ENCODE peak calls at places on chromosomes 7 and 10, in four cellular contexts. One of them, this sample, is unnamed.

GRCh38 chr10:15715619-15716227 is 4.0 kb downstream of the ITGA8 start:
- DNase-seq in sciatic nerve: no peak
- DNase-seq in activated T-cell treated with anti-CD3 and anti-CD28 coated beads, Interleukin-2, amount 50 U/mL, for 1 hour: no peak
- DNase-seq in A172: no peak
- DNase-seq in this sample: no peak

GRCh38 chr7:155203882-155204691 is 93.6 kb upstream of the INSIG1 start:
- DNase-seq in sciatic nerve: peak; percentile 23
- DNase-seq in activated T-cell treated with anti-CD3 and anti-CD28 coated beads, Interleukin-2, amount 50 U/mL, for 1 hour: no peak
- DNase-seq in A172: no peak
- DNase-seq in this sample: no peak

GRCh38 chr10:114526497-114527238 is 122.4 kb upstream of the AFAP1L2 start:
- DNase-seq in sciatic nerve: peak; percentile 85
- DNase-seq in activated T-cell treated with anti-CD3 and anti-CD28 coated beads, Interleukin-2, amount 50 U/mL, for 1 hour: peak; percentile 84
- DNase-seq in A172: peak; percentile 58
- DNase-seq in this sample: peak; percentile 82

GRCh38 chr7:55477781-55478374 is 94.4 kb downstream of the VOPP1 start:
- DNase-seq in sciatic nerve: no peak
- DNase-seq in activated T-cell treated with anti-CD3 and anti-CD28 coated beads, Interleukin-2, amount 50 U/mL, for 1 hour: no peak
- DNase-seq in A172: peak; percentile 86
- DNase-seq in this sample: no peak

GRCh38 chr10:87541114-87541513 is 36.4 kb downstream of the MINPP1 start:
- DNase-seq in sciatic nerve: no peak
- DNase-seq in activated T-cell treated with anti-CD3 and anti-CD28 coated beads, Interleukin-2, amount 50 U/mL, for 1 hour: no peak
- DNase-seq in A172: peak; percentile 43
- DNase-seq in this sample: no peak

GRCh38 chr7:150982348-150982747 is 4.2 kb upstream of the KCNH2 start:
- DNase-seq in sciatic nerve: no peak
- DNase-seq in activated T-cell treated with anti-CD3 and anti-CD28 coated beads, Interleukin-2, amount 50 U/mL, for 1 hour: no peak
- DNase-seq in A172: no peak
- DNase-seq in this sample: no peak

GRCh38 chr10:5645375-5645774 is 21.0 kb downstream of the ASB13 start:
- DNase-seq in sciatic nerve: no peak
- DNase-seq in activated T-cell treated with anti-CD3 and anti-CD28 coated beads, Interleukin-2, amount 50 U/mL, for 1 hour: no peak
- DNase-seq in A172: no peak
- DNase-seq in this sample: no peak

GRCh38 chr10:61286695-61287094 is 166.5 kb downstream of the TMEM26 start:
- DNase-seq in sciatic nerve: no peak
- DNase-seq in activated T-cell treated with anti-CD3 and anti-CD28 coated beads, Interleukin-2, amount 50 U/mL, for 1 hour: no peak
- DNase-seq in A172: no peak
- DNase-seq in this sample: no peak

GRCh38 chr10:32409741-32410140 is 36.2 kb upstream of the CCDC7 start:
- DNase-seq in sciatic nerve: no peak
- DNase-seq in activated T-cell treated with anti-CD3 and anti-CD28 coated beads, Interleukin-2, amount 50 U/mL, for 1 hour: no peak
- DNase-seq in A172: no peak
- DNase-seq in this sample: no peak

GRCh38 chr7:1706721-1707613 is 36.9 kb downstream of the ELFN1 start:
- DNase-seq in sciatic nerve: peak; percentile 34
- DNase-seq in activated T-cell treated with anti-CD3 and anti-CD28 coated beads, Interleukin-2, amount 50 U/mL, for 1 hour: no peak
- DNase-seq in A172: no peak
- DNase-seq in this sample: peak; percentile 40

GRCh38 chr7:100444311-100445278 is 8.3 kb upstream of the PPP1R35 start:
- DNase-seq in sciatic nerve: no peak
- DNase-seq in activated T-cell treated with anti-CD3 and anti-CD28 coated beads, Interleukin-2, amount 50 U/mL, for 1 hour: peak; percentile 15
- DNase-seq in A172: peak; percentile 80
- DNase-seq in this sample: no peak

GRCh38 chr10:34474060-34474376 is 341.1 kb downstream of the PARD3 start:
- DNase-seq in sciatic nerve: no peak
- DNase-seq in activated T-cell treated with anti-CD3 and anti-CD28 coated beads, Interleukin-2, amount 50 U/mL, for 1 hour: no peak
- DNase-seq in A172: no peak
- DNase-seq in this sample: no peak

GRCh38 chr7:22787936-22788335 is 34.7 kb downstream of the TOMM7 start:
- DNase-seq in sciatic nerve: no peak
- DNase-seq in activated T-cell treated with anti-CD3 and anti-CD28 coated beads, Interleukin-2, amount 50 U/mL, for 1 hour: no peak
- DNase-seq in A172: no peak
- DNase-seq in this sample: no peak

GRCh38 chr7:16695621-16696237 is 49.7 kb downstream of the BZW2 start:
- DNase-seq in sciatic nerve: no peak
- DNase-seq in activated T-cell treated with anti-CD3 and anti-CD28 coated beads, Interleukin-2, amount 50 U/mL, for 1 hour: no peak
- DNase-seq in A172: peak; percentile 49
- DNase-seq in this sample: no peak

GRCh38 chr7:27245124-27245797 is 2.7 kb downstream of the EVX1 start:
- DNase-seq in sciatic nerve: no peak
- DNase-seq in activated T-cell treated with anti-CD3 and anti-CD28 coated beads, Interleukin-2, amount 50 U/mL, for 1 hour: no peak
- DNase-seq in A172: no peak
- DNase-seq in this sample: no peak